ENCODE peak calls at places on chromosomes 7 and 10, in seven cellular contexts. One of them, this sample, is unnamed.

GRCh38 chr7:29955799-29956476 is 33.7 kb downstream of the SCRN1 start:
- DNase-seq in psoas muscle: no peak
- DNase-seq in effector memory CD4-positive, alpha-beta T cell: no peak
- DNase-seq in cardiac muscle cell: no peak
- DNase-seq in left ventricle myocardium inferior: no peak
- DNase-seq in keratinocyte: no peak
- DNase-seq in lung: peak; percentile 29
- DNase-seq in this sample: peak; percentile 4

GRCh38 chr7:14836006-14836405 is 66.5 kb downstream of the DGKB start:
- DNase-seq in psoas muscle: no peak
- DNase-seq in lung: no peak
- DNase-seq in effector memory CD4-positive, alpha-beta T cell: no peak
- DNase-seq in keratinocyte: no peak
- DNase-seq in left ventricle myocardium inferior: no peak
- DNase-seq in cardiac muscle cell: no peak
- DNase-seq in this sample: no peak

GRCh38 chr7:131957338-131958025 is 401.1 kb upstream of the PODXL start:
- DNase-seq in cardiac muscle cell: no peak
- DNase-seq in effector memory CD4-positive, alpha-beta T cell: no peak
- DNase-seq in psoas muscle: no peak
- DNase-seq in keratinocyte: no peak
- DNase-seq in left ventricle myocardium inferior: no peak
- DNase-seq in lung: no peak
- DNase-seq in this sample: no peak

GRCh38 chr7:90625562-90625961 is 29.4 kb downstream of the CDK14 start:
- DNase-seq in lung: peak; percentile 35
- DNase-seq in effector memory CD4-positive, alpha-beta T cell: no peak
- DNase-seq in keratinocyte: no peak
- DNase-seq in psoas muscle: no peak
- DNase-seq in left ventricle myocardium inferior: peak; percentile 33
- DNase-seq in cardiac muscle cell: peak; percentile 95
- DNase-seq in this sample: no peak

GRCh38 chr7:131074585-131074984 is 253.1 kb upstream of the MKLN1 start:
- DNase-seq in lung: no peak
- DNase-seq in keratinocyte: no peak
- DNase-seq in cardiac muscle cell: no peak
- DNase-seq in effector memory CD4-positive, alpha-beta T cell: no peak
- DNase-seq in left ventricle myocardium inferior: no peak
- DNase-seq in psoas muscle: no peak
- DNase-seq in this sample: no peak

GRCh38 chr10:48454302-48455054 is 148.0 kb downstream of the MAPK8 start:
- DNase-seq in keratinocyte: no peak
- DNase-seq in psoas muscle: no peak
- DNase-seq in left ventricle myocardium inferior: no peak
- DNase-seq in cardiac muscle cell: peak; percentile 17
- DNase-seq in lung: no peak
- DNase-seq in effector memory CD4-positive, alpha-beta T cell: no peak
- DNase-seq in this sample: no peak

GRCh38 chr7:46776790-46777189 is 805.1 kb downstream of the TNS3 start:
- DNase-seq in psoas muscle: no peak
- DNase-seq in effector memory CD4-positive, alpha-beta T cell: no peak
- DNase-seq in cardiac muscle cell: peak; percentile 66
- DNase-seq in left ventricle myocardium inferior: no peak
- DNase-seq in lung: no peak
- DNase-seq in keratinocyte: no peak
- DNase-seq in this sample: no peak

GRCh38 chr10:61160253-61160652 is 216.3 kb upstream of the RHOBTB1 start:
- DNase-seq in cardiac muscle cell: no peak
- DNase-seq in effector memory CD4-positive, alpha-beta T cell: no peak
- DNase-seq in psoas muscle: no peak
- DNase-seq in keratinocyte: no peak
- DNase-seq in left ventricle myocardium inferior: no peak
- DNase-seq in lung: no peak
- DNase-seq in this sample: no peak

GRCh38 chr7:47571355-47572100 is 10.4 kb downstream of the TNS3 start:
- DNase-seq in lung: peak; percentile 76
- DNase-seq in left ventricle myocardium inferior: peak; percentile 88
- DNase-seq in cardiac muscle cell: peak; percentile 89
- DNase-seq in keratinocyte: peak; percentile 50
- DNase-seq in effector memory CD4-positive, alpha-beta T cell: no peak
- DNase-seq in psoas muscle: peak; percentile 86
- DNase-seq in this sample: peak; percentile 84

GRCh38 chr7:141928147-141928894 is 12.1 kb downstream of the OR9A4 start:
- DNase-seq in psoas muscle: no peak
- DNase-seq in effector memory CD4-positive, alpha-beta T cell: no peak
- DNase-seq in left ventricle myocardium inferior: no peak
- DNase-seq in cardiac muscle cell: no peak
- DNase-seq in keratinocyte: no peak
- DNase-seq in lung: no peak
- DNase-seq in this sample: no peak

DNA sequence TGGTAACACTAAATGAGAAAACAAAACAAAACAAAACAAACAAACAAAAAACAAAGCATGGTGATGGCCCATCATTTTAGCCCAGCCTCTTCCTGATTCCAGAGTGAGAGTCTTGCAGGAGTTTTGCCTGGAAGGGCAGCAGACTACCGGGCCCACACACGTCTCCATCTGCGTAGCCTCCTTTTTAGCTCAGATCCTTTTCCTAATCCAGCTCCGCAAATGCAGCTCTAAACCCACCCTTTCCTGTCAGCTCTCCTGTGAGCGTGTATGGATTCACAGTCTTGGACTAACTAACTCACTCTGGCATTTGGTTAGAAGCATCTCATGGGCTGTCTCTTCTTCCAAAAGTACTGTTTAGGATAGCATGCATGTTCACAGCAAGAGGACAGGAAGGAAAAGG is 14.0 kb downstream of the OR9A4 start:
- DNase-seq in effector memory CD4-positive, alpha-beta T cell: no peak
- DNase-seq in psoas muscle: no peak
- DNase-seq in cardiac muscle cell: no peak
- DNase-seq in lung: no peak
- DNase-seq in left ventricle myocardium inferior: no peak
- DNase-seq in keratinocyte: no peak
- DNase-seq in this sample: no peak
- H3K27ac ChIP-seq in effector memory CD4-positive, alpha-beta T cell: no peak overlapping the region
- H3K27ac ChIP-seq in psoas muscle: no peak overlapping the region
- H3K27ac ChIP-seq in cardiac muscle cell: no peak overlapping the region
- H3K27ac ChIP-seq in lung: no peak overlapping the region
- H3K27ac ChIP-seq in left ventricle myocardium inferior: no peak overlapping the region
- H3K27ac ChIP-seq in keratinocyte: no peak overlapping the region
- H3K27ac ChIP-seq in this sample: no peak overlapping the region

GRCh38 chr7:129553861-129554530 is 51.7 kb downstream of the SMKR1 start:
- DNase-seq in cardiac muscle cell: no peak
- DNase-seq in keratinocyte: no peak
- DNase-seq in left ventricle myocardium inferior: no peak
- DNase-seq in lung: no peak
- DNase-seq in effector memory CD4-positive, alpha-beta T cell: peak; percentile 3
- DNase-seq in psoas muscle: no peak
- DNase-seq in this sample: no peak
- H3K4me3 ChIP-seq in cardiac muscle cell: no peak overlapping the region
- H3K4me3 ChIP-seq in keratinocyte: no peak overlapping the region
- H3K4me3 ChIP-seq in left ventricle myocardium inferior: no peak overlapping the region
- H3K4me3 ChIP-seq in lung: no peak overlapping the region
- H3K4me3 ChIP-seq in effector memory CD4-positive, alpha-beta T cell: no peak overlapping the region
- H3K4me3 ChIP-seq in psoas muscle: no peak overlapping the region
- H3K4me3 ChIP-seq in this sample: no peak overlapping the region

GRCh38 chr7:158137516-158138328 is 449.9 kb downstream of the PTPRN2 start:
- DNase-seq in left ventricle myocardium inferior: no peak
- DNase-seq in effector memory CD4-positive, alpha-beta T cell: no peak
- DNase-seq in cardiac muscle cell: no peak
- DNase-seq in lung: no peak
- DNase-seq in keratinocyte: no peak
- DNase-seq in psoas muscle: no peak
- DNase-seq in this sample: no peak

GRCh38 chr7:158135931-158136330 is 451.7 kb downstream of the PTPRN2 start:
- DNase-seq in psoas muscle: no peak
- DNase-seq in lung: no peak
- DNase-seq in left ventricle myocardium inferior: no peak
- DNase-seq in cardiac muscle cell: no peak
- DNase-seq in keratinocyte: no peak
- DNase-seq in effector memory CD4-positive, alpha-beta T cell: no peak
- DNase-seq in this sample: no peak

GRCh38 chr7:158140538-158141220 is 446.9 kb downstream of the PTPRN2 start:
- DNase-seq in effector memory CD4-positive, alpha-beta T cell: no peak
- DNase-seq in left ventricle myocardium inferior: no peak
- DNase-seq in lung: no peak
- DNase-seq in cardiac muscle cell: no peak
- DNase-seq in psoas muscle: no peak
- DNase-seq in keratinocyte: no peak
- DNase-seq in this sample: no peak

GRCh38 chr7:158139499-158139898 is 448.1 kb downstream of the PTPRN2 start:
- DNase-seq in left ventricle myocardium inferior: no peak
- DNase-seq in lung: no peak
- DNase-seq in psoas muscle: no peak
- DNase-seq in keratinocyte: no peak
- DNase-seq in cardiac muscle cell: no peak
- DNase-seq in effector memory CD4-positive, alpha-beta T cell: no peak
- DNase-seq in this sample: no peak

GRCh38 chr7:158138329-158138597 is 449.4 kb downstream of the PTPRN2 start:
- DNase-seq in cardiac muscle cell: no peak
- DNase-seq in psoas muscle: no peak
- DNase-seq in lung: no peak
- DNase-seq in effector memory CD4-positive, alpha-beta T cell: no peak
- DNase-seq in keratinocyte: no peak
- DNase-seq in left ventricle myocardium inferior: no peak
- DNase-seq in this sample: no peak
- H3K9me3 ChIP-seq in cardiac muscle cell: no peaks in the 10 kb centered on the region
- H3K9me3 ChIP-seq in psoas muscle: no peaks in the 10 kb centered on the region
- H3K9me3 ChIP-seq in lung: no peaks in the 10 kb centered on the region
- H3K9me3 ChIP-seq in effector memory CD4-positive, alpha-beta T cell: no peaks in the 10 kb centered on the region
- H3K9me3 ChIP-seq in keratinocyte: peaks cover 17% of the 10 kb centered on the region
- H3K9me3 ChIP-seq in left ventricle myocardium inferior: no peaks in the 10 kb centered on the region
- H3K9me3 ChIP-seq in this sample: no peaks in the 10 kb centered on the region

GRCh38 chr10:30820282-30820991 is 190.9 kb upstream of the LYZL2 start:
- DNase-seq in cardiac muscle cell: peak; percentile 89
- DNase-seq in effector memory CD4-positive, alpha-beta T cell: no peak
- DNase-seq in lung: no peak
- DNase-seq in psoas muscle: no peak
- DNase-seq in keratinocyte: no peak
- DNase-seq in left ventricle myocardium inferior: no peak
- DNase-seq in this sample: no peak

GRCh38 chr10:30817541-30817940 is 188.0 kb upstream of the LYZL2 start:
- DNase-seq in psoas muscle: no peak
- DNase-seq in lung: no peak
- DNase-seq in left ventricle myocardium inferior: no peak
- DNase-seq in keratinocyte: no peak
- DNase-seq in cardiac muscle cell: no peak
- DNase-seq in effector memory CD4-positive, alpha-beta T cell: no peak
- DNase-seq in this sample: no peak

GRCh38 chr10:30818010-30818660 is 188.6 kb upstream of the LYZL2 start:
- DNase-seq in cardiac muscle cell: peak; percentile 93
- DNase-seq in effector memory CD4-positive, alpha-beta T cell: no peak
- DNase-seq in keratinocyte: no peak
- DNase-seq in left ventricle myocardium inferior: peak; percentile 71
- DNase-seq in lung: peak; percentile 50
- DNase-seq in psoas muscle: peak; percentile 83
- DNase-seq in this sample: peak; percentile 84

GRCh38 chr10:30819306-30820190 is 190.0 kb upstream of the LYZL2 start:
- DNase-seq in left ventricle myocardium inferior: no peak
- DNase-seq in keratinocyte: no peak
- DNase-seq in psoas muscle: no peak
- DNase-seq in lung: no peak
- DNase-seq in cardiac muscle cell: peak; percentile 72
- DNase-seq in effector memory CD4-positive, alpha-beta T cell: no peak
- DNase-seq in this sample: no peak

GRCh38 chr10:30818854-30819253 is 189.3 kb upstream of the LYZL2 start:
- DNase-seq in psoas muscle: peak; percentile 76
- DNase-seq in effector memory CD4-positive, alpha-beta T cell: no peak
- DNase-seq in lung: no peak
- DNase-seq in cardiac muscle cell: peak; percentile 42
- DNase-seq in keratinocyte: no peak
- DNase-seq in left ventricle myocardium inferior: peak; percentile 37
- DNase-seq in this sample: peak; percentile 83
- H3K27ac ChIP-seq in psoas muscle: peak overlapping the region; percentile 56
- H3K27ac ChIP-seq in effector memory CD4-positive, alpha-beta T cell: no peak overlapping the region
- H3K27ac ChIP-seq in lung: no peak overlapping the region
- H3K27ac ChIP-seq in cardiac muscle cell: no peak overlapping the region
- H3K27ac ChIP-seq in keratinocyte: no peak overlapping the region
- H3K27ac ChIP-seq in left ventricle myocardium inferior: peak overlapping the region; percentile 86
- H3K27ac ChIP-seq in this sample: peak overlapping the region; percentile 64

DNA sequence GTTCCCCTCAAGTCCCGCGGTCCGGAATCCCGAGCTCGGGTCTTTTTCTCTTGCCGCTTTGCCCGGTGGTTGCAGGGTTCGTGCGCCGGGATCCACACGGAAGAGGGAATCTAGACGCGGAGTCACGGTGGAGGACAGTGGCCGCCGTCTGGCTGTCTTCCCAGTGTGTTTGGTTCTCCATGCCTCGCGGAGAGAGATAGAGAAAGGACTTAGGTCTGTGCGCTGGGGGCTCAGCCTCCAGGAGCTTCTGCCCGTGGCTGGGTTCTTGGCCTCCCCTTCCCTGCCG is 1.6 kb downstream of the FFAR4 start:
- DNase-seq in lung: no peak
- DNase-seq in psoas muscle: no peak
- DNase-seq in cardiac muscle cell: peak; percentile 11
- DNase-seq in keratinocyte: no peak
- DNase-seq in left ventricle myocardium inferior: peak; percentile 22
- DNase-seq in effector memory CD4-positive, alpha-beta T cell: no peak
- DNase-seq in this sample: no peak
- H3K4me3 ChIP-seq in lung: no peak overlapping the region
- H3K4me3 ChIP-seq in psoas muscle: peak overlapping the region; percentile 28
- H3K4me3 ChIP-seq in cardiac muscle cell: no peak overlapping the region
- H3K4me3 ChIP-seq in keratinocyte: no peak overlapping the region
- H3K4me3 ChIP-seq in left ventricle myocardium inferior: peak overlapping the region; percentile 51
- H3K4me3 ChIP-seq in effector memory CD4-positive, alpha-beta T cell: no peak overlapping the region
- H3K4me3 ChIP-seq in this sample: no peak overlapping the region

GRCh38 chr7:67918158-67918557 is 921.5 kb downstream of the TYW1 start:
- DNase-seq in psoas muscle: no peak
- DNase-seq in keratinocyte: no peak
- DNase-seq in effector memory CD4-positive, alpha-beta T cell: no peak
- DNase-seq in left ventricle myocardium inferior: no peak
- DNase-seq in cardiac muscle cell: no peak
- DNase-seq in lung: no peak
- DNase-seq in this sample: no peak
- H3K9me3 ChIP-seq in psoas muscle: no peaks in the 10 kb centered on the region
- H3K9me3 ChIP-seq in keratinocyte: peaks cover 4% of the 10 kb centered on the region
- H3K9me3 ChIP-seq in effector memory CD4-positive, alpha-beta T cell: peaks cover 3% of the 10 kb centered on the region
- H3K9me3 ChIP-seq in left ventricle myocardium inferior: peaks cover 10% of the 10 kb centered on the region
- H3K9me3 ChIP-seq in cardiac muscle cell: no peaks in the 10 kb centered on the region
- H3K9me3 ChIP-seq in lung: peaks cover 5% of the 10 kb centered on the region
- H3K9me3 ChIP-seq in this sample: peaks cover 12% of the 10 kb centered on the region

DNA sequence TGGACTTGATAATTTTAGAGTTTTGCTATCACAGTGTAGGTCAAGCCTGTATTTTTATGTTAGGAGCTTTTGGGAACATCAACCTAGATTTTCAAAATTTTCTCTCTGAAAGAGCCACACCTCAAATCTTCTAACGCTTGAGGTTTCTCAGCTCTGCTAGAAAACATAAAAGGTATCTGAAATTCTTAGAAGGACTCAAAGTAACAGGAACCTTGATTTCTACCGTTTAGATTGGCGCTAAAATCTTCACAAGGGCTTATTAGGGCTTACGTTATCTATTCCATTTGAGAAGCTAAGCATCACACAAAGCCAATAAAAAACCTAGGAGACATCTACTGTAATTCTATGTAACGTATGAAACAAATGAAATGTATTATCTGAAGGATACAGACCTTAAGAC is 192.4 kb downstream of the AHR start:
- DNase-seq in psoas muscle: no peak
- DNase-seq in effector memory CD4-positive, alpha-beta T cell: no peak
- DNase-seq in lung: no peak
- DNase-seq in cardiac muscle cell: no peak
- DNase-seq in left ventricle myocardium inferior: no peak
- DNase-seq in keratinocyte: no peak
- DNase-seq in this sample: no peak
- H3K27ac ChIP-seq in psoas muscle: no peak overlapping the region
- H3K27ac ChIP-seq in effector memory CD4-positive, alpha-beta T cell: no peak overlapping the region
- H3K27ac ChIP-seq in lung: no peak overlapping the region
- H3K27ac ChIP-seq in cardiac muscle cell: no peak overlapping the region
- H3K27ac ChIP-seq in left ventricle myocardium inferior: no peak overlapping the region
- H3K27ac ChIP-seq in keratinocyte: no peak overlapping the region
- H3K27ac ChIP-seq in this sample: no peak overlapping the region

This sample was measured in right atrium auricular region.